ENCODE peak calls at places on chromosomes 7 and 10, in eight cellular contexts. S, O, Z, N, H, J, I and V are unnamed samples.

GRCh38 chr10:114634607-114634974 is 23.5 kb downstream of the ABLIM1 start:
- DNase-seq in O (no peak), N (peak), S (peak), I (peak), H (peak), Z (peak), J (no peak), V (no peak)

GRCh38 chr10:97796651-97797050 is 24.9 kb upstream of the SFRP5 start:
- DNase-seq in I (no peak), O (no peak), S (no peak), J (no peak), Z (no peak), N (no peak), H (no peak), V (no peak)

GRCh38 chr10:4947635-4948596 is 15.3 kb upstream of the AKR1C1 start:
- DNase-seq in Z (no peak), H (peak), J (no peak), N (peak), O (no peak), S (peak), I (no peak), V (no peak)

GRCh38 chr10:32225976-32226375 is 121.0 kb downstream of the EPC1 start:
- DNase-seq in S (no peak), I (no peak), Z (no peak), O (no peak), N (no peak), H (no peak), J (no peak), V (no peak)

GRCh38 chr10:110737886-110738634 is 93.9 kb downstream of the RBM20 start:
- DNase-seq in Z (no peak), O (no peak), I (no peak), N (no peak), J (no peak), S (no peak), H (no peak), V (no peak)

GRCh38 chr10:3406556-3406955 is 234.0 kb upstream of the PITRM1 start:
- DNase-seq in Z (no peak), J (no peak), O (no peak), N (no peak), S (no peak), H (no peak), I (no peak), V (no peak)

GRCh38 chr7:155660059-155660757 is 15.7 kb downstream of the RBM33 start:
- DNase-seq in O (no peak), N (no peak), H (no peak), S (no peak), Z (no peak), I (no peak), J (no peak), V (peak)

GRCh38 chr7:69067397-69067796 is 530.9 kb upstream of the AUTS2 start:
- DNase-seq in Z (peak), O (no peak), S (no peak), I (peak), N (no peak), J (no peak), H (no peak), V (no peak)

GRCh38 chr10:99920901-99921300 is 88.8 kb downstream of the DNMBP start:
- DNase-seq in I (no peak), H (no peak), Z (no peak), N (no peak), S (no peak), J (no peak), O (no peak), V (no peak)

GRCh38 chr7:98934267-98934666 is 55.9 kb downstream of the TRRAP start:
- DNase-seq in S (no peak), I (no peak), O (no peak), J (no peak), H (no peak), N (no peak), Z (no peak), V (no peak)

GRCh38 chr7:84637568-84638338 is 443.2 kb upstream of the SEMA3A start:
- DNase-seq in J (no peak), H (no peak), N (no peak), O (no peak), S (no peak), Z (no peak), I (no peak), V (no peak)

GRCh38 chr7:157963526-157963925 is 624.1 kb downstream of the PTPRN2 start:
- DNase-seq in I (no peak), O (no peak), H (no peak), J (no peak), N (no peak), S (no peak), Z (no peak), V (no peak)

GRCh38 chr7:16891338-16891737 is 9.6 kb upstream of the AGR3 start:
- DNase-seq in O (peak), Z (no peak), H (peak), I (no peak), N (peak), J (no peak), S (no peak), V (peak)

GRCh38 chr7:148699772-148700629 is 1.3 kb downstream of the CUL1 start:
- DNase-seq in I (peak), Z (no peak), O (no peak), H (no peak), N (no peak), J (no peak), S (no peak), V (no peak)

GRCh38 chr7:41459623-41460256 is 243.2 kb downstream of the INHBA start:
- DNase-seq in J (no peak), H (no peak), S (no peak), O (no peak), Z (no peak), N (no peak), I (no peak), V (no peak)

GRCh38 chr7:66921396-66921917 is 432 bp downstream of the TMEM248 start:
- DNase-seq in J (no peak), O (peak), Z (no peak), I (peak), H (peak), N (no peak), S (peak), V (no peak)

GRCh38 chr7:128879939-128880746 is 17.5 kb downstream of the ATP6V1F start:
- DNase-seq in S (peak), Z (no peak), N (peak), I (peak), O (peak), J (no peak), H (no peak), V (no peak)

GRCh38 chr7:105719395-105719794 is 138.1 kb upstream of the EFCAB10 start:
- DNase-seq in J (no peak), Z (no peak), I (no peak), O (no peak), S (no peak), N (no peak), H (no peak), V (no peak)

GRCh38 chr7:86760236-86760635 is 116.5 kb downstream of the GRM3 start:
- DNase-seq in J (no peak), I (no peak), S (no peak), Z (peak), N (no peak), H (no peak), O (no peak), V (no peak)

GRCh38 chr7:7164590-7164989 is 17.8 kb upstream of the C1GALT1 start:
- DNase-seq in J (no peak), Z (no peak), S (no peak), I (no peak), H (no peak), O (no peak), N (no peak), V (no peak)

GRCh38 chr10:24254180-24254579 is 45.2 kb downstream of the KIAA1217 start:
- DNase-seq in N (no peak), S (no peak), H (no peak), Z (no peak), J (no peak), O (no peak), I (no peak), V (no peak)

GRCh38 chr7:114264029-114264428 is 150.6 kb upstream of the FOXP2 start:
- DNase-seq in Z (no peak), I (no peak), N (no peak), J (no peak), S (no peak), H (no peak), O (no peak), V (no peak)

GRCh38 chr10:127939786-127940330 is 33.0 kb downstream of the PTPRE start:
- DNase-seq in S (no peak), H (no peak), I (no peak), Z (no peak), O (no peak), J (no peak), N (no peak), V (no peak)

GRCh38 chr7:47088329-47089067 is 493.4 kb downstream of the TNS3 start:
- DNase-seq in N (peak), J (no peak), H (peak), I (peak), Z (peak), S (peak), O (peak), V (no peak)

GRCh38 chr7:88449410-88449809 is 142.7 kb upstream of the STEAP4 start:
- DNase-seq in I (no peak), J (no peak), O (no peak), S (no peak), Z (no peak), H (no peak), N (no peak), V (no peak)

GRCh38 chr10:20822825-20823224 is 74.3 kb downstream of the NEBL start:
- DNase-seq in Z (no peak), O (no peak), S (no peak), N (no peak), I (no peak), J (no peak), H (no peak), V (no peak)

GRCh38 chr7:128699895-128700294 is 27.8 kb downstream of the GARIN1A start:
- DNase-seq in N (no peak), S (no peak), J (no peak), O (no peak), I (no peak), Z (no peak), H (no peak), V (no peak)

GRCh38 chr10:69465457-69466157 is 14.3 kb downstream of the TSPAN15 start:
- DNase-seq in I (no peak), Z (no peak), J (no peak), N (no peak), H (no peak), S (no peak), O (no peak), V (no peak)

GRCh38 chr7:48455363-48455762 is 284.1 kb downstream of the ABCA13 start:
- DNase-seq in Z (no peak), H (no peak), O (no peak), J (no peak), N (no peak), I (no peak), S (no peak), V (no peak)

GRCh38 chr7:48458701-48459509 is 287.6 kb downstream of the ABCA13 start:
- DNase-seq in Z (no peak), O (no peak), N (no peak), H (no peak), J (no peak), S (no peak), I (no peak), V (no peak)

GRCh38 chr7:48454750-48455192 is 283.5 kb downstream of the ABCA13 start:
- DNase-seq in H (no peak), Z (no peak), S (no peak), J (no peak), N (no peak), I (no peak), O (no peak), V (no peak)
- TF ChIP-seq EP300 in H (no peak), Z (no peak), S (no peak), J (no peak), N (no peak), I (no peak), O (no peak), V (no peak)

GRCh38 chr10:74969093-74969492 is 142.4 kb upstream of the SAMD8 start:
- DNase-seq in J (no peak), H (no peak), O (no peak), N (no peak), I (no peak), Z (no peak), S (no peak), V (no peak)

GRCh38 chr10:74969530-74969929 is 141.9 kb upstream of the SAMD8 start:
- DNase-seq in J (no peak), S (no peak), H (no peak), O (no peak), Z (no peak), I (no peak), N (no peak), V (no peak)

GRCh38 chr10:74967850-74968620 is 141.6 kb downstream of the KAT6B start:
- DNase-seq in O (no peak), H (no peak), I (peak), Z (no peak), N (no peak), S (no peak), J (no peak), V (no peak)

GRCh38 chr10:74963549-74963948 is 137.1 kb downstream of the KAT6B start:
- DNase-seq in H (no peak), O (no peak), Z (no peak), S (no peak), J (no peak), I (no peak), N (no peak), V (no peak)

DNA sequence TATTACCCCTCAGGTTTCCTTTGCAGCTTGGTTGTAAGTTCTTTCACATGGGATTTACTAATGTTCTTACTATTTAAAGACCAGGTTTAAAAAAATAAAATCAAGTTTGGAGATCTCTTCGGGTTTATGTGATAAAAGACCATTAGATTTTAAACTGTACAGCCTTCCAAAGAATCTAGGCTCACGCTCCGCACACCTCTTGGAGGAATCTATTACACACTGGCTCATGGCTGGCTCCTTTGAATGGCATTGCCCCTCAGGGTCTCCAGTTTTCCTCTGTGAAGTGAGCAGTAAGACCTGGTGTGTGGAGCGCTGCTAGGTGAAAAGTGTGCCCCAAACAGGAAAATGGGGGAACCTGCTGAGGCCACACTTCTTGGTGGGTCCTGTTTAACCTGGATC is 142.2 kb downstream of the KAT6B start:
- DNase-seq in Z (no peak), I (no peak), N (no peak), H (no peak), J (no peak), S (no peak), O (no peak), V (no peak)
- TF ChIP-seq EP300 in Z (no peak), I (no peak), N (no peak), H (no peak), J (no peak), S (no peak), O (no peak), V (no peak)

DNA sequence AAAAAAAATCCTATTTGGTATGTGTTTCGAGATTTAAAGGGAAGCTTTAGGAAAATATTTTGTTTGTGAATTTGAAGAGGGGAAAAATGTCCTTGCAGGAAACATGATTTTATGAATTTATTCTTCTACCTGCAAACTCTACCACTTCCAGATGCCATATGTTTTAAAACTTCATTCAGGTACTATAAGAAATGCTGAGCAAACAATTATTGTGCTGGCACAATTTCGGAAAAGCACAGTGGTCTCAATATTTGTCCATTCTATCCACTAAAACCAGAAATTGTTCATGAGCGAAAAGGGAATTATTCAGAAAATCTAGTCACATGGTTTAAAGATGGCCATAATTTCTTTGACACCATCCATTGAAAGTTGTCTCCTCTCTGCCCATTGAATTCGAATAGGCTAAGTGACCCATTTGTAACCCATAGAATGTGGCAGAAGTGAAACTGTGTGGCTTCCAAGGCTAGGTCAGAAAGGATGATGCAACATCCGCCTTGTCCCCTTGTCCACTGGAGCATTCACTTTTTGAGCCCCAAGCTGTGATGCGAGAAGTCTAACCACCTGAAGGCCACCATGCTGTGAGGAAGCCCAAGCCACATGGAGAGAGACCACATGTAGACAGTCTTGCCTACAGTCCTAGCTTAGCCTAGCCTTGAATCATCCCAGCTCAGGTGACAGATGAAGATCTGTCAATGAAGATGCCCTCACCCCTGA is 189.8 kb upstream of the PRKCQ start:
- DNase-seq in N (no peak), J (no peak), I (no peak), H (no peak), O (no peak), Z (no peak), S (no peak), V (peak)
- TF ChIP-seq EP300 in N (no peak), J (no peak), I (no peak), H (no peak), O (no peak), Z (no peak), S (no peak), V (no peak)

GRCh38 chr10:132685121-132685891 is 100.6 kb downstream of the NKX6-2 start:
- DNase-seq in S (peak), O (peak), I (peak), N (no peak), Z (no peak), H (peak), J (peak), V (no peak)

GRCh38 chr10:132687181-132687892 is 98.6 kb downstream of the NKX6-2 start:
- DNase-seq in N (no peak), Z (no peak), O (no peak), J (peak), I (no peak), H (no peak), S (no peak), V (no peak)

GRCh38 chr10:132681858-132682755 is 103.8 kb downstream of the NKX6-2 start:
- DNase-seq in O (no peak), Z (no peak), H (no peak), I (no peak), S (peak), N (no peak), J (peak), V (no peak)

GRCh38 chr10:132685921-132686680 is 99.8 kb downstream of the NKX6-2 start:
- DNase-seq in S (peak), Z (no peak), N (no peak), H (no peak), J (peak), O (no peak), I (no peak), V (no peak)

GRCh38 chr10:132684164-132684891 is 101.6 kb downstream of the NKX6-2 start:
- DNase-seq in H (no peak), N (no peak), I (no peak), Z (no peak), O (no peak), S (peak), J (peak), V (peak)
- TF ChIP-seq EP300 in H (no peak), N (no peak), I (no peak), Z (no peak), O (no peak), S (no peak), J (no peak), V (no peak)

GRCh38 chr7:48429117-48429516 is 257.9 kb downstream of the ABCA13 start:
- DNase-seq in S (no peak), N (no peak), O (no peak), I (no peak), J (no peak), Z (no peak), H (no peak), V (no peak)

GRCh38 chr7:48426331-48426965 is 255.2 kb downstream of the ABCA13 start:
- DNase-seq in H (no peak), N (no peak), I (no peak), Z (no peak), O (no peak), S (no peak), J (no peak), V (no peak)

GRCh38 chr7:48427671-48428070 is 256.4 kb downstream of the ABCA13 start:
- DNase-seq in I (no peak), Z (no peak), H (no peak), N (no peak), S (no peak), J (no peak), O (no peak), V (no peak)

GRCh38 chr7:48428091-48428710 is 256.9 kb downstream of the ABCA13 start:
- DNase-seq in N (no peak), J (no peak), H (no peak), S (no peak), O (no peak), Z (no peak), I (no peak), V (no peak)

GRCh38 chr7:48426966-48427555 is 255.8 kb downstream of the ABCA13 start:
- DNase-seq in J (no peak), N (peak), S (no peak), Z (no peak), O (peak), H (no peak), I (no peak), V (no peak)
- TF ChIP-seq EP300 in J (no peak), N (no peak), S (no peak), Z (no peak), O (no peak), H (no peak), I (no peak), V (no peak)

GRCh38 chr10:113297226-113297625 is 255.6 kb upstream of the HABP2 start:
- DNase-seq in S (no peak), I (no peak), J (no peak), Z (no peak), N (no peak), H (no peak), O (no peak), V (no peak)
- TF ChIP-seq EP300 in S (no peak), I (no peak), J (no peak), Z (no peak), N (no peak), H (no peak), O (no peak), V (no peak)

GRCh38 chr10:29712108-29712507 is 77.3 kb upstream of the SVIL start:
- DNase-seq in Z (no peak), I (no peak), S (no peak), N (no peak), J (no peak), H (no peak), O (no peak), V (no peak)

GRCh38 chr10:29710128-29710527 is 75.4 kb upstream of the SVIL start:
- DNase-seq in H (no peak), J (no peak), Z (no peak), N (no peak), O (no peak), I (no peak), S (no peak), V (no peak)

GRCh38 chr10:29715296-29715695 is 80.5 kb upstream of the SVIL start:
- DNase-seq in S (no peak), Z (no peak), N (no peak), J (no peak), I (no peak), H (no peak), O (no peak), V (no peak)

GRCh38 chr10:29713450-29713849 is 78.7 kb upstream of the SVIL start:
- DNase-seq in Z (no peak), N (no peak), J (no peak), O (no peak), I (no peak), H (no peak), S (no peak), V (no peak)

GRCh38 chr10:29714096-29714874 is 79.5 kb upstream of the SVIL start:
- DNase-seq in N (peak), O (no peak), H (no peak), S (peak), Z (no peak), I (no peak), J (no peak), V (no peak)
- TF ChIP-seq EP300 in N (no peak), O (no peak), H (no peak), S (no peak), Z (no peak), I (no peak), J (no peak), V (no peak)

GRCh38 chr7:63029207-63029522 is 969.5 kb upstream of the ZNF722 start:
- DNase-seq in O (no peak), J (no peak), N (no peak), S (no peak), I (no peak), H (no peak), Z (no peak), V (no peak)

GRCh38 chr7:63028376-63029206 is 970.1 kb upstream of the ZNF722 start:
- DNase-seq in O (no peak), Z (no peak), I (no peak), J (no peak), H (no peak), N (no peak), S (no peak), V (no peak)

GRCh38 chr7:63027075-63027474 is 971.6 kb upstream of the ZNF722 start:
- DNase-seq in H (no peak), O (no peak), S (no peak), I (no peak), Z (no peak), N (no peak), J (no peak), V (no peak)

GRCh38 chr7:63030061-63030460 is 968.6 kb upstream of the ZNF722 start:
- DNase-seq in H (no peak), N (no peak), J (no peak), S (no peak), O (no peak), Z (no peak), I (no peak), V (no peak)

GRCh38 chr7:63031838-63032436 is 966.7 kb upstream of the ZNF722 start:
- DNase-seq in H (no peak), N (no peak), O (no peak), J (peak), Z (no peak), I (no peak), S (no peak), V (no peak)
- TF ChIP-seq EP300 in H (no peak), N (no peak), O (no peak), J (no peak), Z (no peak), I (no peak), S (no peak), V (no peak)

GRCh38 chr10:62618576-62619408 is 185.7 kb upstream of the ADO start:
- DNase-seq in J (no peak), I (no peak), O (peak), N (no peak), H (no peak), S (no peak), Z (no peak), V (no peak)
- TF ChIP-seq EP300 in J (no peak), I (no peak), O (no peak), N (no peak), H (no peak), S (no peak), Z (no peak), V (no peak)